ENCODE peak calls at places on chromosomes 11 and 22, in eight cellular contexts. T, R, X, D, M, Q, G and Y are unnamed samples.

GRCh38 chr22:17009640-17010291 is 1.7 kb upstream of the GAB4 start:
- DNase-seq in X (no peak), G (no peak), Q (no peak), R (no peak), T (no peak), M (no peak), D (no peak), Y (no peak)

GRCh38 chr11:291281-292210 is 2.6 kb downstream of the PGGHG start:
- DNase-seq in G (no peak), M (peak), X (no peak), T (no peak), D (no peak), Q (no peak), R (no peak), Y (no peak)

GRCh38 chr22:43535741-43536140 is 123.9 kb downstream of the MPPED1 start:
- DNase-seq in R (no peak), G (no peak), X (no peak), D (no peak), M (no peak), T (no peak), Q (no peak), Y (no peak)

GRCh38 chr22:50192056-50192824 is 6.5 kb downstream of the TRABD start:
- DNase-seq in D (no peak), Q (no peak), X (no peak), R (no peak), T (no peak), G (no peak), M (no peak), Y (no peak)

GRCh38 chr11:2135648-2136201 is 3.5 kb downstream of the IGF2 start:
- DNase-seq in M (no peak), T (no peak), X (no peak), R (no peak), D (no peak), G (no peak), Q (no peak), Y (no peak)

GRCh38 chr11:77189588-77190210 is 61.7 kb downstream of the MYO7A start:
- DNase-seq in M (no peak), T (no peak), R (no peak), G (no peak), Q (no peak), D (no peak), X (no peak), Y (no peak)

GRCh38 chr22:44455151-44455962 is 42.7 kb downstream of the RTL6 start:
- DNase-seq in X (no peak), T (no peak), D (no peak), Q (peak), M (no peak), G (no peak), R (no peak), Y (no peak)

GRCh38 chr11:1341928-1342524 is 32.6 kb upstream of the TOLLIP start:
- DNase-seq in Q (no peak), D (no peak), X (peak), M (no peak), R (peak), G (peak), T (no peak), Y (peak)

GRCh38 chr11:16086229-16086628 is 270.1 kb downstream of the SOX6 start:
- DNase-seq in M (peak), T (no peak), Q (no peak), G (no peak), R (no peak), D (no peak), X (no peak), Y (no peak)

GRCh38 chr11:126186031-126186698 is 25.3 kb downstream of the RPUSD4 start:
- DNase-seq in G (no peak), M (no peak), Q (no peak), R (peak), T (no peak), D (no peak), X (no peak), Y (no peak)

GRCh38 chr11:15730617-15731385 is 616.1 kb downstream of the INSC start:
- DNase-seq in G (no peak), D (no peak), R (no peak), X (no peak), Q (no peak), T (no peak), M (no peak), Y (no peak)

GRCh38 chr11:113488931-113489351 is 13.7 kb upstream of the DRD2 start:
- DNase-seq in X (no peak), G (peak), M (no peak), Q (no peak), D (peak), T (no peak), R (no peak), Y (no peak)

GRCh38 chr11:106422585-106422984 is 345.1 kb downstream of the AASDHPPT start:
- DNase-seq in R (no peak), D (no peak), T (no peak), X (no peak), M (no peak), Q (no peak), G (no peak), Y (no peak)

GRCh38 chr22:30186048-30186447 is 60.5 kb downstream of the LIF start:
- DNase-seq in T (no peak), M (no peak), R (no peak), Q (no peak), G (peak), D (peak), X (no peak), Y (no peak)